ENCODE peak calls at places on chromosomes 7 and 10, in six cellular contexts. D is SW480, G is HTR-8/SVneo, E is GM12878, H is Panc1, O is COR-L47. B is an unnamed sample.

GRCh38 chr7:69309601-69310000 is 288.7 kb upstream of the AUTS2 start:
- DNase-seq in D (no peak), E (no peak), G (no peak), O (no peak), H (no peak), B (peak; percentile 7)

GRCh38 chr10:52879181-52879607 is 106.6 kb upstream of the MBL2 start:
- DNase-seq in E (no peak), G (peak; percentile 12), H (no peak), D (no peak), O (no peak), B (no peak)

GRCh38 chr10:89516149-89516832 is 19.1 kb downstream of the SLC16A12 start:
- DNase-seq in G (no peak), D (no peak), E (no peak), H (no peak), O (no peak), B (peak; percentile 42)

GRCh38 chr7:31896929-31897328 is 173.3 kb downstream of the PDE1C start:
- DNase-seq in H (no peak), O (no peak), D (no peak), E (no peak), G (no peak), B (peak; percentile 98)

GRCh38 chr10:11881477-11882417 is 58.6 kb downstream of the PROSER2 start:
- DNase-seq in H (peak; percentile 52), D (peak; percentile 89), G (peak; percentile 48), E (no peak), O (no peak), B (no peak)

GRCh38 chr10:50431118-50431517 is 179.8 kb upstream of the ASAH2 start:
- DNase-seq in G (no peak), O (no peak), H (no peak), D (no peak), E (no peak), B (no peak)

GRCh38 chr10:100883322-100883821 is 29.4 kb upstream of the SLF2 start:
- DNase-seq in E (no peak), G (no peak), O (no peak), D (no peak), H (no peak), B (no peak)

GRCh38 chr10:123027861-123028260 is 19.1 kb downstream of the ACADSB start:
- DNase-seq in O (no peak), H (no peak), E (no peak), D (no peak), G (no peak), B (no peak)

GRCh38 chr7:122413339-122413738 is 108.8 kb upstream of the FEZF1 start:
- DNase-seq in D (no peak), O (no peak), G (no peak), H (no peak), E (no peak), B (no peak)

GRCh38 chr10:72334196-72334831 is 20.4 kb downstream of the DNAJB12 start:
- DNase-seq in G (no peak), O (peak; percentile 77), H (no peak), E (no peak), D (no peak), B (no peak)

GRCh38 chr10:14578060-14578952 is 196.4 kb downstream of the FAM107B start:
- DNase-seq in D (no peak), O (no peak), E (no peak), G (no peak), H (no peak), B (no peak)

GRCh38 chr10:77636967-77637473 is 588 bp downstream of the KCNMA1 start:
- DNase-seq in D (no peak), O (no peak), H (no peak), G (no peak), E (no peak), B (no peak)